ENCODE peak calls at places on chromosomes 7 and 10, in five cellular contexts. O, I, D, S and N are unnamed samples.

GRCh38 chr7:13148548-13148947 is 461.1 kb downstream of the ARL4A start:
- DNase-seq in O (no peak), I (no peak), D (no peak), S (no peak), N (no peak)

GRCh38 chr10:89954787-89955566 is 253.6 kb downstream of the KIF20B start:
- DNase-seq in O (no peak), I (no peak), D (no peak), S (no peak), N (peak; percentile 22)

GRCh38 chr7:149598721-149599308 is 101.2 kb upstream of the ZNF746 start:
- DNase-seq in O (peak; percentile 31), I (no peak), D (no peak), S (peak; percentile 18), N (peak; percentile 53)

GRCh38 chr7:27548304-27548703 is 114.4 kb downstream of the HIBADH start:
- DNase-seq in O (no peak), I (no peak), D (no peak), S (no peak), N (no peak)

GRCh38 chr7:118870187-118870586 is 645.7 kb downstream of the ANKRD7 start:
- DNase-seq in O (no peak), I (no peak), D (no peak), S (no peak), N (no peak)

GRCh38 chr7:39360766-39361165 is 205.4 kb upstream of the YAE1 start:
- DNase-seq in O (no peak), I (no peak), D (no peak), S (no peak), N (no peak)

GRCh38 chr7:66189695-66190503 is 15.2 kb upstream of the TPST1 start:
- DNase-seq in O (no peak), I (no peak), D (no peak), S (no peak), N (no peak)

GRCh38 chr10:11379771-11380170 is 231.7 kb downstream of the USP6NL start:
- DNase-seq in O (no peak), I (no peak), D (no peak), S (no peak), N (no peak)

GRCh38 chr7:157809154-157809862 is 472.5 kb downstream of the DNAJB6 start:
- DNase-seq in O (no peak), I (no peak), D (no peak), S (no peak), N (no peak)

GRCh38 chr10:84626688-84627087 is 298.3 kb downstream of the CCSER2 start:
- DNase-seq in O (no peak), I (no peak), D (no peak), S (no peak), N (no peak)

GRCh38 chr7:157176771-157177170 is 38.0 kb downstream of the UBE3C start:
- DNase-seq in O (no peak), I (no peak), D (no peak), S (no peak), N (no peak)

GRCh38 chr10:71246591-71247143 is 34.3 kb downstream of the UNC5B start:
- DNase-seq in O (no peak), I (peak; percentile 93), D (peak; percentile 84), S (no peak), N (no peak)

GRCh38 chr10:128030498-128031072 is 95.6 kb downstream of the MKI67 start:
- DNase-seq in O (no peak), I (no peak), D (no peak), S (no peak), N (no peak)

GRCh38 chr10:94785211-94785610 is 22.7 kb downstream of the CYP2C19 start:
- DNase-seq in O (no peak), I (no peak), D (no peak), S (no peak), N (no peak)

GRCh38 chr10:94777886-94778458 is 15.5 kb downstream of the CYP2C19 start:
- DNase-seq in O (no peak), I (no peak), D (no peak), S (no peak), N (no peak)

GRCh38 chr10:94780844-94781243 is 18.4 kb downstream of the CYP2C19 start:
- DNase-seq in O (no peak), I (no peak), D (no peak), S (no peak), N (no peak)
- TF ChIP-seq CTCF in O (no peak), I (no peak), D (no peak), S (no peak), N (no peak)

DNA sequence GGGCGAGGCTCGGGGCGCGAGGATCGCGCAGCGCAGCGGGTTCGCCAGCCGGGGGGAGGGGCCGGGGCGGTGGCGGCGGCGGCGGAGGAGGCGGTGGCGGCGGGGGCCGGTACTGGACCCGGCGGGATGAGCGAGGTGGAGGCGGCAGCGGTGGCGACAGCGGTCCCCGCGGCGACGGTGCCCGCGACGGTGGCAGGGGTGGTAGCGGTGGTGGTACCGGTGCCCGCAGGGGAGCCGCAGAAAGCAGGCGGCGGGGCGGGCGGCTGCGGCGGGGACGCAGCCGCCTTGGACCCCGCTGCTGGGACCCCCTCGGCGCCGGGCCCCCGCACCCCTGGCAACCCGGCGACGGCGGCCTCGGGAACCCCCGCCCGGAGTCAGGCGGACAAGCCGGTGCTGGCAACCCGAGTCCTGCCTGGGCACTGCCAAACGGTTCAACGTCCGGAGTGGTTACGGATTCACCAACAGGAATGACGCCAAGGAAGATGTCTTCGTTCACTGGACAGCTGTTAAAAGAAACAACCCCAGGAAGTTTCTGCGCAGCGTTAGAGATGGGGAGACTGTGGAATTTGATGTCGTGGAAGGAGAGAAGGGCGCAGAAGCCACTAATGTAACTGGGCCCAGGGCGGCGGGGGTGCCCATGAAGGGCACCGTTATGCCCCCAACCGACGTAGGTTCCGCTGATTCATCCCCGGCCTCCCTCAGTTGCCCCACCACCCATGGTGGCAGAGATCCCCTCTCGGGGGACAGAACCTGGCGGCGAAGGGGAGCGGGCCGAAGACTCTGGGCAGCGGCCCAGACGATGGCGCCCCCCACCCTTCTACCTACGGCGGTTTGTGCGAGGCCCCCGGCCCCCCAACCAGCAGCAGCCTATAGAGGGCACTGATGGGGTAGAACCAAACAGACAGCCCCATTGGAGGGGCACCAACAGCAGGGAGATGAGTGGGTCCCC is 100.3 kb upstream of the CPXM2 start:
- DNase-seq in O (no peak), I (no peak), D (no peak), S (no peak), N (peak; percentile 22)
- H3K4me3 ChIP-seq in O (no peak overlapping the region), I (peak overlapping the region; percentile 11), D (peak overlapping the region; percentile 33), S (no peak overlapping the region), N (no peak overlapping the region)

GRCh38 chr7:92880212-92881090 is 44.1 kb upstream of the CDK6 start:
- DNase-seq in O (no peak), I (no peak), D (no peak), S (no peak), N (peak; percentile 37)
- TF ChIP-seq CTCF in O (peak; percentile 41), I (peak; percentile 6), D (no peak), S (peak; percentile 37), N (peak; percentile 27)

GRCh38 chr7:33876600-33877274 is 28.6 kb upstream of the BMPER start:
- DNase-seq in O (no peak), I (no peak), D (no peak), S (no peak), N (peak; percentile 33)

GRCh38 chr7:33873981-33874750 is 31.2 kb upstream of the BMPER start:
- DNase-seq in O (peak; percentile 40), I (no peak), D (no peak), S (no peak), N (peak; percentile 50)

GRCh38 chr7:33874943-33875342 is 30.4 kb upstream of the BMPER start:
- DNase-seq in O (no peak), I (no peak), D (no peak), S (no peak), N (peak; percentile 93)

GRCh38 chr7:33872870-33873269 is 32.5 kb upstream of the BMPER start:
- DNase-seq in O (no peak), I (no peak), D (no peak), S (no peak), N (peak; percentile 83)

DNA sequence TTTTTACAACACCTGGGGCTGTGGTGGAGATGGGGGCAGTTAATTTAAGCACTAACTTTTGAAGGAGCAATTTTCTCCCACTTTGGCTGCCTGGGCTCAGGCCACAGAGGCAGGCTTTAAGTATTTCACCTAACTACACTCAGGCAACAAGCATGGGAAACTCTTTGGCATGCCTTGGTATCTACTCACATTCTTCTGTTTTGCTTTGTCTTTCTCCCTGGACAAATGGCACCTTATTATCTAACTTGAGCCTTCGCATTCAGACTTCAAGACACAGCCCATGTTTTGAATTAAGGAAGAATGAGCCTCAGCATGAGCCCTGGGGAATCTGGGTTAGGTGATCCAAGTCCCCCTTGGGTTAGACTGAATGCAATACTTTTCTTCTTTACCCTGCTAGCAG is 31.8 kb upstream of the BMPER start:
- DNase-seq in O (no peak), I (no peak), D (no peak), S (no peak), N (peak; percentile 50)
- H3K4me3 ChIP-seq in O (no peak overlapping the region), I (no peak overlapping the region), D (no peak overlapping the region), S (no peak overlapping the region), N (no peak overlapping the region)